ENCODE peak calls at places on chromosomes 7 and 10, in four cellular contexts. B is mammary epithelial cell, J is posterior cingulate gyrus, W is Calu3. E is an unnamed sample.

GRCh38 chr7:83655951-83656556 is 7.1 kb upstream of the SEMA3E start:
- DNase-seq in B (peak), J (peak), W (peak), E (peak)

GRCh38 chr7:5477723-5478531 is 54.3 kb upstream of the TNRC18 start:
- DNase-seq in B (no peak), J (no peak), W (no peak), E (peak)

GRCh38 chr7:28533731-28534531 is 121.6 kb downstream of the CREB5 start:
- DNase-seq in B (peak), J (peak), W (no peak), E (no peak)

GRCh38 chr10:74156919-74157289 is 5.9 kb downstream of the ADK start:
- DNase-seq in B (no peak), J (no peak), W (no peak), E (no peak)

GRCh38 chr7:37411444-37412034 is 37.1 kb downstream of the ELMO1 start:
- DNase-seq in B (no peak), J (no peak), W (no peak), E (no peak)

GRCh38 chr10:6423004-6423403 is 157.1 kb downstream of the PRKCQ start:
- DNase-seq in B (peak), J (no peak), W (no peak), E (no peak)

GRCh38 chr7:130990178-130990832 is 256.3 kb upstream of the KLF14 start:
- DNase-seq in B (no peak), J (no peak), W (no peak), E (no peak)

GRCh38 chr10:8628351-8628750 is 573.9 kb downstream of the GATA3 start:
- DNase-seq in B (peak), J (no peak), W (no peak), E (no peak)

GRCh38 chr10:70849582-70850016 is 33.9 kb downstream of the SGPL1 start:
- DNase-seq in B (peak), J (no peak), W (no peak), E (peak)

GRCh38 chr10:75403144-75404022 is 1.8 kb upstream of the ZNF503 start:
- DNase-seq in B (peak), J (no peak), W (peak), E (peak)

GRCh38 chr10:92692085-92692671 is 2.4 kb downstream of the HHEX start:
- DNase-seq in B (no peak), J (no peak), W (no peak), E (no peak)

GRCh38 chr7:19560111-19560883 is 148.5 kb downstream of the POLR1F start:
- DNase-seq in B (peak), J (no peak), W (no peak), E (peak)

GRCh38 chr7:18153183-18153748 is 125.6 kb upstream of the PRPS1L1 start:
- DNase-seq in B (no peak), J (no peak), W (no peak), E (peak)

GRCh38 chr7:16657656-16658279 is 11.8 kb downstream of the BZW2 start:
- DNase-seq in B (peak), J (no peak), W (peak), E (peak)

GRCh38 chr10:113167702-113168101 is 217.7 kb downstream of the TCF7L2 start:
- DNase-seq in B (no peak), J (no peak), W (no peak), E (no peak)

GRCh38 chr7:157521752-157522151 is 184.9 kb downstream of the DNAJB6 start:
- DNase-seq in B (no peak), J (no peak), W (no peak), E (no peak)

GRCh38 chr10:124308351-124308645 is 110.4 kb downstream of the OAT start:
- DNase-seq in B (no peak), J (no peak), W (no peak), E (no peak)

GRCh38 chr7:132653364-132653930 is 77.2 kb upstream of the PLXNA4 start:
- DNase-seq in B (no peak), J (no peak), W (no peak), E (no peak)

GRCh38 chr10:91552260-91552659 is 80.6 kb downstream of the PPP1R3C start:
- DNase-seq in B (no peak), J (no peak), W (no peak), E (no peak)

GRCh38 chr7:131717181-131717580 is 160.8 kb upstream of the PODXL start:
- DNase-seq in B (no peak), J (no peak), W (no peak), E (no peak)

GRCh38 chr10:133299224-133299623 is 9.4 kb downstream of the TUBGCP2 start:
- DNase-seq in B (no peak), J (no peak), W (no peak), E (no peak)

GRCh38 chr10:114603943-114604342 is 54.1 kb downstream of the ABLIM1 start:
- DNase-seq in B (no peak), J (no peak), W (no peak), E (no peak)

GRCh38 chr7:7272294-7272693 is 90.0 kb downstream of the C1GALT1 start:
- DNase-seq in B (no peak), J (no peak), W (no peak), E (no peak)